ENCODE peak calls at places on chromosome X, in six cellular contexts. A, W, Y, G, I and H are unnamed samples.

GRCh38 chrX:53354669-53355068 is 67.8 kb downstream of the SMC1A start:
- DNase-seq in A (peak), W (no peak), Y (no peak), I (no peak), G (no peak), H (no peak)

GRCh38 chrX:71210829-71211228 is 12.2 kb upstream of the GJB1 start:
- DNase-seq in I (no peak), A (peak), G (no peak), W (no peak), Y (no peak), H (no peak)

GRCh38 chrX:41917517-41917916 is 5.8 kb downstream of the CASK start:
- DNase-seq in Y (no peak), A (no peak), I (no peak), G (no peak), W (no peak), H (no peak)

GRCh38 chrX:1418901-1419544 is 27.1 kb upstream of the SLC25A6 start:
- DNase-seq in W (no peak), I (no peak), G (no peak), Y (no peak), A (no peak), H (no peak)

GRCh38 chrX:46268429-46268828 is 276.8 kb downstream of the ZNF674 start:
- DNase-seq in G (no peak), I (no peak), W (no peak), A (no peak), Y (no peak), H (no peak)

GRCh38 chrX:107451754-107452153 is 2.3 kb downstream of the FRMPD3 start:
- DNase-seq in G (no peak), W (no peak), A (no peak), I (peak), Y (peak), H (peak)

GRCh38 chrX:70592091-70592490 is 147.5 kb downstream of the DLG3 start:
- DNase-seq in Y (no peak), G (no peak), W (peak), A (peak), I (peak), H (no peak)

GRCh38 chrX:3820170-3820569 is 106.7 kb upstream of the PRKX start:
- DNase-seq in G (no peak), I (no peak), W (peak), A (peak), Y (no peak), H (no peak)

GRCh38 chrX:155009994-155010472 is 12.5 kb downstream of the F8 start:
- DNase-seq in W (no peak), I (no peak), G (no peak), A (no peak), Y (no peak), H (no peak)

GRCh38 chrX:73478961-73479360 is 32.1 kb downstream of the CDX4 start:
- DNase-seq in I (no peak), Y (no peak), A (no peak), W (peak), G (no peak), H (no peak)

GRCh38 chrX:17521871-17522693 is 147.1 kb downstream of the NHS start:
- DNase-seq in A (peak), G (no peak), W (no peak), Y (peak), I (peak), H (no peak)

GRCh38 chrX:53287493-53288138 is 6.2 kb upstream of the IQSEC2 start:
- DNase-seq in I (no peak), A (peak), W (peak), Y (no peak), G (no peak), H (no peak)

GRCh38 chrX:111467896-111468295 is 43.5 kb upstream of the SERTM2 start:
- DNase-seq in I (no peak), A (no peak), G (no peak), W (no peak), Y (no peak), H (no peak)

GRCh38 chrX:40945366-40945713 is 139.9 kb upstream of the USP9X start:
- DNase-seq in W (peak), Y (no peak), I (peak), A (peak), G (no peak), H (no peak)

GRCh38 chrX:106684207-106684606 is 42.3 kb upstream of the RNF128 start:
- DNase-seq in W (no peak), G (no peak), I (no peak), A (no peak), Y (no peak), H (no peak)

DNA sequence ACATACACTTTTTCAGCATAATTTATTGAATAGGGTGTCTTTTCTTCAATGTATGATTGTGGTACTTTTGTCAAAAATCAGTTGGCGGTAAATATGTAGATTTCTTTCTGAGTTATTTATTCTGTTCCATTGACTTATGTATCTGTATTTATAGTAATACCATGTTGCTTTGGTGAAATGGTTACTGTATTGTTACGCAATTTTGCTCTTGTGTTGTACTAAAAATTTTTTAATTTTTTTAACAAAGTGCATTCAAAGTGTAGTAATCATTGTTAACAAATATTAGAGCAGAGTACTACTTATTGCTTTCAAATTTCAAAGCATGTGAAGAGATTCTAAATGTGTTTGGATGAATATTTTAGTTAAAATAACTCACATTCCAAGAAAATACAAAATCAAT is 915.4 kb downstream of the PCDH19 start:
- DNase-seq in A (no peak), Y (no peak), W (no peak), G (no peak), I (no peak), H (no peak)
- H3K18ac ChIP-seq in A (no peak), Y (no peak), W (no peak), G (no peak), I (no peak), H (no peak)

DNA sequence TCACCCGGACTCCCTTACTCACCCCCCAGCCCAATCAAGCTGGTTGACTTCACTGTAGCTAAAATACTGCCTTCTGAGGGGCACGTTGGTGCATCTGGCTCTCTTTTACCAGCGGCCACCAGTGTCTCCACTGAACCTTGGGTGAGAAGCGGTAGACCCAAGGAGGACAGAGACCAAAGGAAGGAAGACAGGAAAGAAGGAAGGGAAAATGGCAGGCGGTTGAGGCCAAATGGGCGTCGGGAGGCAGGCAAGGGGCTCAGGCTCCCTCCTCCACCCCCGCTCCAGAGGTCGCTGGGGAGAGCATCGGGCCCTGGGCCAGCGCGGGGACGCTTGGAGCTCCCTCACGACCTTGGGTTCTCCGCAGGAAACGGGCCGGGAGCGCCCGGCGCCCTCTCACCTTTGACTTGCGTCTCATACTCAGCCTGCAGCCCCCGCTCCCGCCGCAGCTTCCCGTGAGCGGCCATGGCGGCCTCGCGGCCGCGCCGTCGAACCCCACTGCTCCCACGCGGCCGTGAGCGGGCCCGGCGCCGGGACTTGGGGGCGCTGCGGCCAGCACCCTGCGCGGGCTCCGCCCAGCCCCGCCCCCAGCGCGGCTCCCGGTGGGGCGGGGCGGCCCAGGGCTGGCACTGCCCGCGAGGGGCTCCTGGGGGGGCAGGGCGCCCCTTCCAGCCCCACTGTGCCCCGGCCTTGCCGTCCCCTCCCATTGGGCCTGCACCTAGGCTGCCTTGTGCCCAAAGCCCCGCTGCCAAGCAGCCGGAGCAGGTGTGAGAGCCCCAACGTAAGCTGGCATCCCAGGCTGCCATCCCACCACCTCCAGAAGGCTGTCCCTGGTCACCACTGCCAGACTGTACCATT is at the start of gene ARHGAP4:
- DNase-seq in W (no peak), I (peak), A (no peak), Y (peak), G (no peak), H (no peak)
- H3K18ac ChIP-seq in W (peak), I (peak), A (no peak), Y (peak), G (peak), H (peak)

DNA sequence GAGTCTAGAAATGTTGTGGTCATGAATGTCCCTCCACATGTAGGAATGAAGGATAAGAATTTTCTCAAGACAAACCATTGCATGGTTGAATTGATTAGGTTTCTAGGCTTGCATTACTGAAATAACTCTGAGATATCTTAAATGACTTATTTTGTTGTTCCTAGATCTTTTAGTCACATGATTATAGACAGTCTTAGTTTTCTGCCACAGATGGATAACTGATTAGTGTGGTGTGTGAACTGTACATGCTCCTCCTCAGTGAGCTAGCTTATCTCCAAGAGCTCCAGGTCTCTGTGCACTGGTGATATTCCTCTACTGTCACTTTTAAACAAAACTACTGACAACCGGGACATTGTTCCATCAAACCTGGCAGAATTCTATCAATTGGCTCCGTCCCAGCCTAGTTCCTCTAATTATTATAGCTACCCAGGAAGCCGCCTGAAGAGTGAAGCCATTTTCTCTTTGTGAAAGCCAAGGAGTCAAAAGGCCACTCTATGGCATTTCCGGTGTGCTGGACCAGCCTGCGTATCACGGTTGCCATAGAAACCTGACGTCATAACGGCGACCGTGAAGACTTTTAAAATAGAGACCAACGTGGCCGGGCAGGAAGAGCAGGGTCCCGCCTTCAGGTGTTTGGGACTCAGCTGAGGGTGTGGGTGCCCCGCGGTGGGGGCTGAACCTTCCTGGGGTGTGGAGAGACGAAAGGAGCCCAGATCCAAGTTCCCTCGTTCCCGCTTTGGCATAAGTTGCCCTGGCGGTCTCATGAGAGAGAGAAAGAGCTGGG is 28.1 kb downstream of the BEX3 start:
- DNase-seq in Y (peak), G (peak), W (peak), I (peak), A (peak), H (peak)
- H3K18ac ChIP-seq in Y (peak), G (peak), W (no peak), I (peak), A (peak), H (peak)

GRCh38 chrX:48785156-48785524 is 1.2 kb upstream of the GATA1 start:
- DNase-seq in G (no peak), A (no peak), I (no peak), Y (no peak), W (no peak), H (no peak)
- H3K18ac ChIP-seq in G (no peak), A (no peak), I (no peak), Y (no peak), W (no peak), H (no peak)

GRCh38 chrX:109827772-109828171 is 94.7 kb upstream of the ACSL4 start:
- DNase-seq in Y (no peak), G (no peak), A (no peak), W (no peak), I (no peak), H (no peak)
- H3K18ac ChIP-seq in Y (no peak), G (no peak), A (peak), W (peak), I (no peak), H (no peak)

GRCh38 chrX:132802033-132802432 is 156.4 kb downstream of the HS6ST2 start:
- DNase-seq in W (no peak), Y (no peak), G (no peak), A (no peak), I (no peak), H (no peak)
- H3K18ac ChIP-seq in W (no peak), Y (no peak), G (no peak), A (no peak), I (no peak), H (no peak)